ENCODE peak calls at places on chromosomes 12 and 14, in nine cellular contexts. T is heart left ventricle, W is stomach, O is sigmoid colon, M is spleen, H is thyroid gland, C is tibial nerve, Q is endothelial cell of umbilical vein, L is transverse colon. Y is an unnamed sample.
A peak's percentile ranks its signal among the peaks of the same experiment; 100 is the strongest.

GRCh38 chr12:87801860-87802720 is 227.1 kb downstream of the C12orf50 start:
- DNase-seq in T (no peak), W (no peak), O (no peak), M (no peak), H (peak; percentile 17), C (no peak), Q (peak; percentile 76), L (no peak), Y (no peak)

GRCh38 chr14:65334765-65335411 is 77.6 kb upstream of the FUT8 start:
- DNase-seq in T (no peak), W (peak; percentile 42), O (no peak), M (no peak), H (no peak), C (no peak), Q (no peak), L (peak; percentile 62), Y (no peak)

GRCh38 chr12:93032748-93033147 is 103.7 kb upstream of the EEA1 start:
- DNase-seq in T (no peak), W (no peak), O (no peak), M (no peak), H (no peak), C (no peak), Q (peak; percentile 98), L (no peak), Y (no peak)

GRCh38 chr12:91778938-91779400 is 366.7 kb downstream of the BTG1 start:
- DNase-seq in T (no peak), W (peak; percentile 26), O (peak; percentile 70), M (no peak), H (no peak), C (peak; percentile 5), Q (peak; percentile 55), L (peak; percentile 35), Y (no peak)

GRCh38 chr12:79524507-79525148 is 166.1 kb downstream of the PAWR start:
- DNase-seq in T (no peak), W (no peak), O (no peak), M (no peak), H (no peak), C (no peak), Q (peak; percentile 76), L (no peak), Y (no peak)

GRCh38 chr14:100644784-100645183 is 57.6 kb upstream of the BEGAIN start:
- DNase-seq in T (no peak), W (no peak), O (no peak), M (no peak), H (no peak), C (no peak), Q (no peak), L (no peak), Y (no peak)

GRCh38 chr12:130070017-130070653 is 92.1 kb upstream of the FZD10 start:
- DNase-seq in T (no peak), W (no peak), O (no peak), M (no peak), H (peak; percentile 23), C (peak; percentile 40), Q (no peak), L (no peak), Y (no peak)

GRCh38 chr14:100782516-100783320 is 43.2 kb upstream of the MEG3 start:
- DNase-seq in T (peak; percentile 51), W (no peak), O (peak; percentile 36), M (peak; percentile 47), H (no peak), C (no peak), Q (no peak), L (no peak), Y (peak; percentile 34)

GRCh38 chr12:43776498-43776897 is 17.7 kb downstream of the IRAK4 start:
- DNase-seq in T (no peak), W (no peak), O (no peak), M (no peak), H (no peak), C (peak; percentile 8), Q (peak; percentile 18), L (no peak), Y (no peak)

GRCh38 chr12:54749191-54749818 is 101.1 kb upstream of the DCD start:
- DNase-seq in T (no peak), W (no peak), O (no peak), M (no peak), H (no peak), C (peak; percentile 17), Q (peak; percentile 41), L (no peak), Y (no peak)

GRCh38 chr14:93832665-93833064 is 44.4 kb upstream of the PRIMA1 start:
- DNase-seq in T (no peak), W (peak; percentile 80), O (peak; percentile 77), M (no peak), H (peak; percentile 82), C (no peak), Q (no peak), L (no peak), Y (peak; percentile 59)

GRCh38 chr12:95216704-95217376 is 427 bp downstream of the FGD6 start:
- DNase-seq in T (no peak), W (no peak), O (no peak), M (no peak), H (no peak), C (no peak), Q (peak; percentile 61), L (no peak), Y (no peak)

GRCh38 chr12:53145383-53145782 is 35.1 kb upstream of the ZNF740 start:
- DNase-seq in T (no peak), W (no peak), O (no peak), M (no peak), H (no peak), C (no peak), Q (no peak), L (no peak), Y (peak; percentile 89)

GRCh38 chr14:99001241-99001640 is 270.8 kb downstream of the BCL11B start:
- DNase-seq in T (no peak), W (no peak), O (no peak), M (no peak), H (no peak), C (no peak), Q (no peak), L (no peak), Y (no peak)

GRCh38 chr14:76011959-76012802 is 26.6 kb downstream of the IFT43 start:
- DNase-seq in T (no peak), W (no peak), O (peak; percentile 72), M (no peak), H (no peak), C (no peak), Q (no peak), L (no peak), Y (no peak)
- TF ChIP-seq CTCF in T (no peak), W (no peak), O (no peak), M (peak; percentile 7), H (no peak), C (no peak), Q (no peak), L (no peak), Y (no peak)

GRCh38 chr12:65634626-65635331 is 189.5 kb upstream of the HMGA2 start:
- DNase-seq in T (no peak), W (no peak), O (no peak), M (no peak), H (no peak), C (no peak), Q (peak; percentile 85), L (no peak), Y (no peak)
- H3K36me3 ChIP-seq in T (no peaks in the 10 kb centered on the region), W (no peaks in the 10 kb centered on the region), O (no peaks in the 10 kb centered on the region), M (no peaks in the 10 kb centered on the region), H (no peaks in the 10 kb centered on the region), C (no peaks in the 10 kb centered on the region), Q (no peaks in the 10 kb centered on the region), L (no peaks in the 10 kb centered on the region), Y (no peaks in the 10 kb centered on the region)

DNA sequence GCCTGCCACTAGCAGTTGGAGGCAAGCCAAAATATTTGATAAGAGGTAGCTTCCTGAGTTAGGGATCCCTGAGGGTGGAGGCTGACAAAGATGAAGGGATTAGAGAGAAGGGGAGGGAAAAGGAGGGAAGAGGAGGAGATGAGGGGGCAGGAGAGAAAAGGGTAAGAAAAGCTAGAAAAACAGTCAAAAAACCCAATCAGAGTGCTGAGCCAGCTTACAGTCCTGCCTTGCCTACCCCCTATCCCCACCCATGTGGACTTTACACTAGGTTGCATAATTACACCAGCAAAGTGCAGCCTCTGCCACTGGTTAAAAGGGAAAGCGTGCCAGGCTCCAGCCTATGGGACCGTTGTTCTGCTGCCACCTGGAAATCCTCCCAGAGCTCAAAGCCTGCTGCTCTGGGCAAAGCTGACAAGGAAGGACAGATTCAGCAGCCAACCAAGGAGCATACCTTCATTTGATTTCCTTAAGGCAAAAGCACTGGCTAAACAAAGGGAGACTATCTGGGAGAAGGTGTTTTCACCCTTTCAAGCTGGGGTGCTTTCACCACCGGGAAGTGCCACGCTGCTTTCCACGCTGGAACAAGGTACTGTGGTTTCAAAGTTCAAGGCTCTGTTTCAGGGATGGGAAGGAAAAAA is 3.9 kb upstream of the NUMB start:
- DNase-seq in T (peak; percentile 67), W (peak; percentile 92), O (peak; percentile 86), M (no peak), H (peak; percentile 77), C (no peak), Q (peak; percentile 44), L (peak; percentile 88), Y (peak; percentile 87)
- TF ChIP-seq POLR2A in T (no peak), W (no peak), O (no peak), M (no peak), H (no peak), C (no peak), Q (no peak), L (peak; percentile 82), Y (peak; percentile 72)

GRCh38 chr14:51554339-51554920 is 97.3 kb upstream of the FRMD6 start:
- DNase-seq in T (no peak), W (no peak), O (no peak), M (no peak), H (no peak), C (no peak), Q (peak; percentile 51), L (no peak), Y (no peak)

GRCh38 chr14:51554953-51555352 is 96.8 kb upstream of the FRMD6 start:
- DNase-seq in T (no peak), W (no peak), O (no peak), M (no peak), H (no peak), C (no peak), Q (no peak), L (no peak), Y (no peak)

GRCh38 chr14:51552768-51553426 is 98.8 kb upstream of the FRMD6 start:
- DNase-seq in T (no peak), W (no peak), O (no peak), M (no peak), H (peak; percentile 98), C (no peak), Q (peak; percentile 26), L (no peak), Y (peak; percentile 83)

GRCh38 chr14:51548187-51548586 is 103.5 kb upstream of the FRMD6 start:
- DNase-seq in T (no peak), W (no peak), O (no peak), M (no peak), H (no peak), C (no peak), Q (no peak), L (no peak), Y (no peak)

GRCh38 chr14:51552275-51552674 is 99.4 kb upstream of the FRMD6 start:
- DNase-seq in T (no peak), W (no peak), O (no peak), M (no peak), H (peak; percentile 89), C (no peak), Q (no peak), L (no peak), Y (no peak)
- TF ChIP-seq CTCF in T (no peak), W (no peak), O (no peak), M (no peak), H (peak; percentile 68), C (no peak), Q (no peak), L (no peak), Y (no peak)

Y was measured in right lobe of liver.